ENCODE peak calls at places on chromosome 2, in nine cellular contexts. W is pancreas; V is CD8-positive, alpha-beta T cell; C is right cardiac atrium; P is right lobe of liver; I is body of pancreas; Y is colonic mucosa; E is neuronal stem cell; K is naive thymus-derived CD4-positive, alpha-beta T cell. B is an unnamed sample.
A peak's percentile ranks its signal among the peaks of the same experiment; 100 is the strongest.

GRCh38 chr2:108363048-108363899 is 14.5 kb upstream of the SULT1C4 start:
- DNase-seq in W (no peak), V (no peak), C (no peak), P (no peak), I (no peak), Y (no peak), E (no peak), K (no peak), B (no peak)

GRCh38 chr2:136212426-136213378 is 94.8 kb upstream of the CXCR4 start:
- DNase-seq in W (no peak), V (peak; percentile 35), C (no peak), P (no peak), I (no peak), Y (no peak), E (no peak), K (peak; percentile 54), B (no peak)

GRCh38 chr2:1209246-1209645 is 204.0 kb upstream of the TPO start:
- DNase-seq in W (no peak), V (no peak), C (no peak), P (no peak), I (no peak), Y (no peak), E (no peak), K (no peak), B (no peak)

GRCh38 chr2:168814939-168815907 is 12.8 kb downstream of the NOSTRIN start:
- DNase-seq in W (no peak), V (no peak), C (no peak), P (no peak), I (no peak), Y (no peak), E (no peak), K (no peak), B (peak; percentile 42)

GRCh38 chr2:224749136-224749535 is 33.0 kb upstream of the CCDC195 start:
- DNase-seq in W (no peak), V (no peak), C (no peak), P (no peak), I (no peak), Y (no peak), E (no peak), K (no peak), B (no peak)

GRCh38 chr2:128425216-128425615 is 106.5 kb upstream of the HS6ST1 start:
- DNase-seq in W (no peak), V (no peak), C (peak; percentile 7), P (peak; percentile 20), I (no peak), Y (no peak), E (no peak), K (no peak), B (no peak)

GRCh38 chr2:129103922-129104878 is 785.5 kb upstream of the HS6ST1 start:
- DNase-seq in W (no peak), V (no peak), C (no peak), P (no peak), I (no peak), Y (no peak), E (no peak), K (no peak), B (no peak)

GRCh38 chr2:216696751-216697560 is 1.6 kb upstream of the IGFBP5 start:
- DNase-seq in W (no peak), V (no peak), C (no peak), P (no peak), I (no peak), Y (no peak), E (no peak), K (no peak), B (peak; percentile 79)

GRCh38 chr2:73202156-73203054 is at the start of gene NOTO:
- DNase-seq in W (no peak), V (no peak), C (peak; percentile 52), P (no peak), I (no peak), Y (no peak), E (no peak), K (no peak), B (peak; percentile 18)

GRCh38 chr2:195304310-195304709 is 352.7 kb upstream of the SLC39A10 start:
- DNase-seq in W (no peak), V (no peak), C (no peak), P (no peak), I (no peak), Y (no peak), E (no peak), K (no peak), B (no peak)

GRCh38 chr2:32946314-32947075 is at the start of gene LTBP1:
- DNase-seq in W (peak; percentile 51), V (peak; percentile 19), C (peak; percentile 90), P (peak; percentile 75), I (peak; percentile 61), Y (peak; percentile 84), E (peak; percentile 61), K (peak; percentile 16), B (peak; percentile 93)

GRCh38 chr2:240473211-240473610 is 37.7 kb downstream of the GPC1 start:
- DNase-seq in W (no peak), V (no peak), C (no peak), P (no peak), I (no peak), Y (no peak), E (no peak), K (no peak), B (no peak)

GRCh38 chr2:240392948-240393830 is 42.3 kb upstream of the GPC1 start:
- DNase-seq in W (peak; percentile 5), V (no peak), C (no peak), P (peak; percentile 36), I (no peak), Y (no peak), E (no peak), K (no peak), B (no peak)

GRCh38 chr2:196218109-196218508 is 46.7 kb upstream of the STK17B start:
- DNase-seq in W (no peak), V (no peak), C (no peak), P (no peak), I (no peak), Y (no peak), E (no peak), K (no peak), B (no peak)

GRCh38 chr2:130756041-130756720 is 841 bp downstream of the AMER3 start:
- DNase-seq in W (peak; percentile 47), V (no peak), C (peak; percentile 54), P (no peak), I (no peak), Y (no peak), E (peak; percentile 73), K (no peak), B (peak; percentile 14)

GRCh38 chr2:219469186-219469724 is 29.4 kb upstream of the GMPPA start:
- DNase-seq in W (no peak), V (no peak), C (peak; percentile 67), P (no peak), I (no peak), Y (no peak), E (no peak), K (no peak), B (peak; percentile 54)
- H3K4me1 ChIP-seq in W (no peaks in the 10 kb centered on the region), V (no peaks in the 10 kb centered on the region), C (peaks cover 2% of the 10 kb centered on the region), P (no peaks in the 10 kb centered on the region), I (no peaks in the 10 kb centered on the region), Y (no peaks in the 10 kb centered on the region), E (no peaks in the 10 kb centered on the region), K (no peaks in the 10 kb centered on the region), B (peaks cover 6% of the 10 kb centered on the region)

GRCh38 chr2:160397530-160397865 is 96.1 kb downstream of the RBMS1 start:
- DNase-seq in W (no peak), V (no peak), C (no peak), P (no peak), I (no peak), Y (no peak), E (peak; percentile 74), K (no peak), B (peak; percentile 59)

GRCh38 chr2:160390544-160391258 is 102.9 kb downstream of the RBMS1 start:
- DNase-seq in W (no peak), V (no peak), C (no peak), P (no peak), I (no peak), Y (no peak), E (no peak), K (no peak), B (peak; percentile 51)

GRCh38 chr2:160389875-160390274 is 103.7 kb downstream of the RBMS1 start:
- DNase-seq in W (no peak), V (no peak), C (no peak), P (no peak), I (no peak), Y (no peak), E (no peak), K (no peak), B (peak; percentile 87)

GRCh38 chr2:160392201-160392600 is 101.4 kb downstream of the RBMS1 start:
- DNase-seq in W (no peak), V (no peak), C (no peak), P (no peak), I (no peak), Y (no peak), E (no peak), K (no peak), B (no peak)

DNA sequence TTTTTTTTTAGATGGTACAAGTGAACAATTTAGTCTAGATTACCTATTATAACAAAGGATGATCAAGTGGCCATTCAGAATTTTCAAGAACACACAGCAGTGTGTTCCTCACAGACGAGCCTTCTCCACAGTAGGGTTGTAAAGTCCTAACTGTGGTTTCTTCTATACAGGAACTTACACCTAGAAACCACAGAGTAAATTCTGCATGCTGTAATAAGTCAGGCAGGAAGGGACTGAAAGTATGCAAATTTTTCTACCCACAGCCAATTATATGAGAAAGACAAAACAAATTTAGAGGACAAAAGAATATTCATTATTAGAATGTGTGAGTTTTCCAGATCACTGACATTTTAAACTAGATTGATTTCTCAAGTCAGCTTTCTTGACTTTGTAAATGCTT is 99.5 kb downstream of the RBMS1 start:
- DNase-seq in W (no peak), V (no peak), C (no peak), P (no peak), I (no peak), Y (no peak), E (no peak), K (peak; percentile 51), B (no peak)
- H3K4me3 ChIP-seq in W (no peak overlapping the region), V (peak overlapping the region; percentile 21), C (no peak overlapping the region), P (no peak overlapping the region), I (no peak overlapping the region), Y (no peak overlapping the region), E (no peak overlapping the region), K (no peak overlapping the region), B (no peak overlapping the region)

DNA sequence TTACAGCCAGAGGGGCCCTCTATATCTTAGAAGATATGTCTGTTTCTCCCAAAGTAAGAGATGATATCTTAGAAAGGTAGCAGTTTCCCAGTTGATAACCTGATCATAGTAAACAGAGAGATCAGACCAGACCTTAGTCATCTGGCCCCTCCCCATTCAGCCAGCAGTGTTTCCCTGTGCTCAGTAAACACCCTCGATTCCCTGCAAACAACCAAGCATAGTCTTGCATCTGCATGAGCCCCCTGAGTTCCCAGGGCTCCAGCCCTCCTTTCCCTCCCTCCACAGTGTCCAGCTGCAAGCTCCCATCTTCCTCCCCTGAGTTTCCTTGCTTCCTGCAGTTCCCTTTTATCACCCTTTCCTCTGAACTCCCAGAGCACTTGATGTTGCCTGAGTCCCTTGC is 20.3 kb downstream of the NRP2 start:
- DNase-seq in W (no peak), V (no peak), C (no peak), P (no peak), I (no peak), Y (no peak), E (no peak), K (no peak), B (no peak)
- H3K4me1 ChIP-seq in W (no peaks in the 10 kb centered on the region), V (peaks cover 14% of the 10 kb centered on the region), C (peaks cover 15% of the 10 kb centered on the region), P (no peaks in the 10 kb centered on the region), I (peaks cover 7% of the 10 kb centered on the region), Y (peaks cover 2% of the 10 kb centered on the region), E (peaks cover 43% of the 10 kb centered on the region), K (no peaks in the 10 kb centered on the region), B (peaks cover 85% of the 10 kb centered on the region)

DNA sequence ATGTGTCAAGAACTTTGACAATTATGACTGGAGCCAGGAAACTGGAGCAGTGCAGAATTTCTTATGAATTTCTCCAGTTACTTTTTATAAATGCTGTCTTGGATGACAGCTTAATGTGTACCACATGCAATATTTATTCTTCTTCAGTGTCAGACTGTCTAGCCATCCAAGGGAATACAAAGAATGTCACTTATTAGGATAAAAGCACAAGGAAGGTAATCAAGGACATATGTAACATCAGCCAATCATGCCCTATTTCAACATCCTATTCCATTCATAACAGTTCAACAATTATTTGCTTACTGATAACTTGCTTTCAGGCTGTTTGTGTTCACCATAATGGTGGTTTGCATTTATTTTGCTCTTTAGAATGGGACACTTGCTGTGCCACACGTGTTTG is 139.8 kb downstream of the OLA1 start:
- DNase-seq in W (no peak), V (no peak), C (no peak), P (no peak), I (no peak), Y (no peak), E (no peak), K (no peak), B (peak; percentile 4)
- H3K4me3 ChIP-seq in W (no peak overlapping the region), V (no peak overlapping the region), C (no peak overlapping the region), P (no peak overlapping the region), I (no peak overlapping the region), Y (no peak overlapping the region), E (no peak overlapping the region), K (no peak overlapping the region), B (no peak overlapping the region)